ENCODE peak calls at places on chromosomes 3 and 15, in ten cellular contexts. B, D, L, E, Z, F, H, Y, U and Q are unnamed samples.

GRCh38 chr15:25830844-25831443 is 32.2 kb downstream of the ATP10A start:
- DNase-seq in D (no peak), H (peak), B (no peak), U (no peak), F (peak), Z (no peak), L (peak), E (no peak), Y (no peak), Q (no peak)

GRCh38 chr3:126266291-126266840 is 86.0 kb upstream of the ALDH1L1 start:
- DNase-seq in H (no peak), E (no peak), Y (peak), D (no peak), Z (peak), B (peak), F (peak), U (no peak), L (peak), Q (peak)

GRCh38 chr15:67836477-67836876 is 3.4 kb downstream of the RNU6-1 start:
- DNase-seq in Z (no peak), E (peak), F (peak), D (no peak), H (peak), Y (peak), U (no peak), B (no peak), L (peak), Q (no peak)

GRCh38 chr3:28917895-28918294 is 363.0 kb upstream of the RBMS3 start:
- DNase-seq in L (no peak), F (no peak), H (no peak), B (no peak), U (no peak), E (no peak), Z (no peak), Y (no peak), D (no peak), Q (no peak)

GRCh38 chr15:93072011-93072410 is 17.0 kb downstream of the RGMA start:
- DNase-seq in F (no peak), U (no peak), B (no peak), D (no peak), H (peak), Y (peak), L (peak), Z (no peak), E (no peak), Q (no peak)

GRCh38 chr3:61926913-61927312 is 365.5 kb downstream of the PTPRG start:
- DNase-seq in U (no peak), F (no peak), D (no peak), L (peak), E (no peak), Z (no peak), Y (no peak), B (no peak), H (peak), Q (no peak)

GRCh38 chr15:66123799-66124198 is 129.8 kb downstream of the MEGF11 start:
- DNase-seq in H (no peak), E (no peak), B (no peak), D (no peak), U (no peak), Y (no peak), L (no peak), F (no peak), Z (no peak), Q (no peak)

GRCh38 chr3:126149960-126150515 is 30.3 kb downstream of the ALDH1L1 start:
- DNase-seq in L (no peak), B (peak), E (no peak), H (no peak), Z (no peak), Y (no peak), U (no peak), D (no peak), F (no peak), Q (peak)

GRCh38 chr3:72836923-72837322 is 11.3 kb downstream of the SHQ1 start:
- DNase-seq in H (peak), Z (peak), F (peak), E (peak), L (no peak), D (no peak), U (no peak), B (peak), Y (no peak), Q (no peak)

GRCh38 chr15:20272422-20273184 is 269.0 kb downstream of the GOLGA6L6 start:
- DNase-seq in B (no peak), L (no peak), Y (no peak), U (no peak), F (no peak), E (no peak), Z (peak), H (no peak), D (no peak), Q (peak)

GRCh38 chr3:114452176-114452744 is 158.4 kb downstream of the TIGIT start:
- DNase-seq in H (peak), F (no peak), B (no peak), Y (peak), U (no peak), D (no peak), L (peak), E (no peak), Z (no peak), Q (no peak)

GRCh38 chr3:48015451-48016182 is 599 bp downstream of the MAP4 start:
- DNase-seq in B (no peak), Y (no peak), Z (no peak), F (no peak), E (no peak), L (peak), D (no peak), H (peak), U (no peak), Q (no peak)

GRCh38 chr3:248841-249520 is 52.4 kb downstream of the CHL1 start:
- DNase-seq in F (no peak), D (no peak), Y (no peak), H (no peak), L (peak), E (no peak), Z (no peak), U (no peak), B (no peak), Q (no peak)

GRCh38 chr15:89416339-89417183 is 79.8 kb downstream of the RHCG start:
- DNase-seq in B (peak), Z (no peak), D (peak), F (peak), U (peak), Y (peak), H (peak), E (peak), L (peak), Q (peak)

GRCh38 chr15:74227968-74228722 is 8.0 kb upstream of the CCDC33 start:
- DNase-seq in Y (peak), H (peak), B (peak), Z (no peak), F (no peak), U (no peak), L (peak), E (no peak), D (no peak), Q (no peak)

GRCh38 chr15:80997692-80998091 is 3.0 kb upstream of the TLNRD1 start:
- DNase-seq in D (no peak), F (no peak), B (no peak), Y (no peak), L (no peak), E (no peak), Z (no peak), U (no peak), H (no peak), Q (no peak)

GRCh38 chr15:33113666-33114483 is 80.6 kb downstream of the FMN1 start:
- DNase-seq in D (no peak), H (no peak), Y (no peak), B (no peak), U (no peak), L (no peak), F (no peak), E (no peak), Z (no peak), Q (no peak)

GRCh38 chr3:30227571-30228301 is 378.7 kb upstream of the TGFBR2 start:
- DNase-seq in U (peak), L (peak), Z (no peak), H (peak), B (peak), E (no peak), Y (no peak), F (no peak), D (peak), Q (no peak)

GRCh38 chr3:78861156-78861555 is 906.6 kb downstream of the ROBO1 start:
- DNase-seq in Z (no peak), Y (no peak), E (no peak), D (no peak), F (no peak), B (no peak), U (no peak), L (no peak), H (no peak), Q (no peak)

GRCh38 chr3:142888099-142888483 is 792 bp downstream of the PCOLCE2 start:
- DNase-seq in Y (peak), H (peak), Z (peak), E (no peak), D (peak), F (peak), L (peak), B (peak), U (peak), Q (no peak)

GRCh38 chr3:15982667-15983145 is 184.9 kb upstream of the ANKRD28 start:
- DNase-seq in B (peak), Z (no peak), L (peak), D (peak), E (no peak), F (peak), Y (no peak), U (peak), H (peak), Q (peak)

GRCh38 chr3:48492461-48493202 is 11.3 kb downstream of the SHISA5 start:
- DNase-seq in E (no peak), F (no peak), B (no peak), Z (no peak), Y (no peak), H (no peak), D (no peak), U (no peak), L (no peak), Q (no peak)

GRCh38 chr3:152384412-152384811 is 115.7 kb downstream of the MBNL1 start:
- DNase-seq in D (no peak), H (no peak), E (no peak), U (no peak), Z (no peak), B (no peak), L (no peak), Y (no peak), F (no peak), Q (no peak)

GRCh38 chr15:48086582-48086981 is 34.2 kb upstream of the SLC24A5 start:
- DNase-seq in B (no peak), Z (no peak), Y (no peak), H (peak), E (no peak), L (peak), U (no peak), F (no peak), D (no peak), Q (peak)

GRCh38 chr3:56303508-56303907 is 164.8 kb downstream of the ERC2 start:
- DNase-seq in E (no peak), Y (peak), D (peak), Z (no peak), L (peak), B (peak), H (peak), U (no peak), F (no peak), Q (peak)

GRCh38 chr3:110568246-110568645 is 503.4 kb upstream of the NECTIN3 start:
- DNase-seq in D (peak), B (no peak), F (no peak), Z (no peak), Y (no peak), U (peak), H (peak), E (no peak), L (peak), Q (no peak)

GRCh38 chr3:71309886-71310285 is 273.6 kb downstream of the FOXP1 start:
- DNase-seq in D (no peak), B (no peak), L (no peak), U (no peak), E (no peak), F (no peak), H (peak), Y (no peak), Z (no peak), Q (no peak)

GRCh38 chr15:89333011-89333860 is 1.4 kb downstream of the POLG start:
- DNase-seq in B (no peak), L (no peak), D (no peak), Z (peak), F (no peak), Y (no peak), H (no peak), E (no peak), U (no peak), Q (no peak)

GRCh38 chr3:152402698-152403456 is 134.1 kb downstream of the MBNL1 start:
- DNase-seq in F (no peak), H (no peak), Y (no peak), D (no peak), U (no peak), L (no peak), E (no peak), B (no peak), Z (no peak), Q (no peak)

GRCh38 chr3:25837038-25837437 is 47.1 kb downstream of the OXSM start:
- DNase-seq in H (no peak), F (no peak), D (no peak), U (no peak), B (no peak), Z (no peak), E (no peak), L (no peak), Y (no peak), Q (no peak)
- H3K4me3 ChIP-seq in H (no peak), F (no peak), D (no peak), U (no peak), B (no peak), Z (no peak), E (no peak), L (no peak), Y (no peak), Q (no peak)

DNA sequence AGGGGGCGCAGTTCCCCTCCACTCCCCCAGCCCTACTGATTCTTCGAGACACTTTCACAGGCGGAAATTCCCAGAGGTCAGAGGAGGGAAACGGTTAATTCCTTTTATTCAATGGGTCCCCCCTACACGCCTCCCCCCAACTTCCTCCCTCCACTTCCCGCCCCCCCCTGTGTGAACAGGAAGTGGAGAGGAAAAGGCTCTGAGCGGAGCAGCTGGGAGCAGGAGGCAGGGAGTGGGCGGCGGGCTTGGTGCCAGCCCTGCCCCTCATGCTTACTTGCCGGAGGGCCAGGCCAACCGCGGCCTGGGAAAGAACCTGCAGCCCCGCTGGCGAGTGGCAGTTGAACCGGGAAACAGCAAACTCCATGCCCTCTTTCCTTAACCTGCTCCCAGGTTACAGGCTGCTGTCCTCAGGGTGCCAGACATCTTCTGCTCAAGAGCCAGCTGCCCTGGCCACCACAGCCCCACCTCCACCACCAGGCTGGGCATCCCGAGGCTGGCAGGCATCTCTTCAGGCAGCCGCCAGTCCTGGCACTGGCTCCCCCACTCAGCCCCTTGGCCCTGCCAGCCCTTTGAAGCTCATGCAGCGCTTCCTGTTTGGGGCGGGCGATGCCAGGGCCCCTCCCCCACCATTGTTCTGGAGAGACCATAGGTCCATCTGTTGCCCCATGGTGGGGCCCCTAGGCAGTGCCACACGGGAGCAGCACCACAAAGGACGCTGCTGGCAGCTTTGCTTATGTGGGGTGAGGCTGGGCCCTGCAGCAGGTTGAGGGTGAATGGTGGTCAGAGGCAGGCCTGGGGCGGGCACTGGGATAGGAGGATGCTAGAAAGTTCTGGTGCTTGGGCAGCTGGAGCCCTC is 12.9 kb downstream of the VPS18 start:
- DNase-seq in B (peak), L (no peak), Y (peak), F (no peak), E (peak), U (no peak), H (no peak), Z (peak), D (no peak), Q (peak)
- H3K4me3 ChIP-seq in B (peak), L (peak), Y (peak), F (peak), E (peak), U (peak), H (peak), Z (peak), D (peak), Q (peak)

GRCh38 chr15:71489570-71489969 is 320.8 kb upstream of the NR2E3 start:
- DNase-seq in Y (no peak), E (no peak), D (no peak), Z (no peak), F (no peak), U (no peak), B (no peak), H (no peak), L (no peak), Q (no peak)
- H3K4me3 ChIP-seq in Y (no peak), E (no peak), D (no peak), Z (no peak), F (no peak), U (no peak), B (no peak), H (no peak), L (no peak), Q (no peak)

DNA sequence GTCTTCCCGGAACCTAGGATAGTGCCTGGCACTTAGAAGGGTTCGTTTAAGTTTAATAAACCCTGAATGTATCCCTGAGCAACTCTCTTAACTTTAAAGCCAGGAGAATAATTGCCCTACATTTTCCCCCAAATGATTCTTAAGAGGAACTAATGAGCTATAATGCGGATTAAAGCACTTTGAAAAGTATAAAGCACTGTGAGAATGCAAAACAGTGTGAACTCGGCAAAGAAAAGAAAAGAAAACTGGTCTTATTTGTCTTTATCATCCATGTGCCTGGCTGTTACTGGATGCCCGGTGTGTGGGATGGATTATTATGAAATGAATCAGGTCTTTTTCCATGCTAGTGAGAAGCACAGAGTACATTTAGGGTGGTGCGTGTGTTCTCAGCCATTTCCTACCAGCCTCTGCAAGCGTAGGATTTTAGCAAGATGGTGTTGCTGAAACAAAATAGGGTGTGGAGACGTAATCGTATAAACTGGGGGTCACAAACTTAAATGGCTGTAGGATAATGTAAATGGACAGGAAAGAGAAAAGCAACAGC is 977 bp downstream of the KBTBD12 start:
- DNase-seq in B (no peak), F (no peak), L (no peak), D (no peak), Y (no peak), H (no peak), U (no peak), E (no peak), Z (no peak), Q (no peak)
- H3K4me3 ChIP-seq in B (peak), F (peak), L (no peak), D (no peak), Y (no peak), H (no peak), U (no peak), E (no peak), Z (peak), Q (no peak)

GRCh38 chr15:23690450-23690852 is 3.3 kb upstream of the NDN start:
- DNase-seq in H (peak), D (no peak), Y (no peak), Z (peak), B (peak), L (peak), E (peak), F (peak), U (no peak), Q (no peak)

GRCh38 chr15:23686466-23687142 is 501 bp downstream of the NDN start:
- DNase-seq in L (peak), Y (no peak), U (no peak), H (peak), D (no peak), Z (no peak), E (no peak), F (no peak), B (no peak), Q (peak)

GRCh38 chr15:23690015-23690414 is 2.9 kb upstream of the NDN start:
- DNase-seq in E (no peak), L (no peak), Y (no peak), H (no peak), U (no peak), Z (no peak), F (no peak), B (no peak), D (no peak), Q (no peak)

DNA sequence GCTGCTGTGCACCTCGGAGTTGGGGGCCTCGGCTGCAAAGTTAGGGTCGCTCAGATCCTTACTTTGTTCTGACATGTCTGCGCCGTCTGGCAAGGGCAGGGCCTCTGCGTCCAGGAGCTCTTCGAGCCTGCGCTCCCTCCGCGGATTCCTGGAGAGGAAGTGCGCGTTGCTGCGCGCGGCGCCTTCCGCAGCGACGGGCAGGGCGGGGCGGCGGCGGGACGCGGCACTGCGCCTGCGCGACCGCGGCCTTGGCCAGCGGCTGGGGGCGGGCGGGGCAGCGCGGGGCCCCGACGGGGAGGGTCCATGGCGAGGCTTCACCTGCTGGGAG is at the start of gene NDN:
- DNase-seq in B (peak), Y (no peak), E (peak), L (peak), Z (peak), H (peak), D (no peak), U (no peak), F (peak), Q (peak)
- H3K4me3 ChIP-seq in B (peak), Y (no peak), E (peak), L (peak), Z (peak), H (peak), D (no peak), U (no peak), F (peak), Q (peak)

DNA sequence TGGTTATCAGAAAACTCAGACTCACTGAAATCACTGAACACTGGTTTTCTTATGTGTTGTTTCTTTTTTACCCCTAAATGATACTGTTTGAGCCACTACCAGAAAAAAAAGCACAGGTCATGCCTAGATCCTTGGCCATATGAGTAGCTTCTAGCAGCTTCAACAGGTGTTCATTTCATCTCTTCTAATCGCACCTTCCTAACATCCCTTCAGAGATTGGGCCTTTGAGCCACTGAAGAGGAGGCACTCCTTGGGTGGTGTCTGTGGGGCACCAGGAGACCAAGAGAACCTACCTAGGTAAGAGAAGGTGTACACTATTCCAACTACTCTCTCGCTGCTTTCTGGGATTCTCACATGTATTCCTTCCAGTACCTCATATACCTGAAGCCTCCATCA is 2.5 kb downstream of the HEG1 start:
- DNase-seq in Y (no peak), L (no peak), E (no peak), B (no peak), H (no peak), Z (no peak), F (no peak), D (no peak), U (no peak), Q (no peak)
- H3K4me3 ChIP-seq in Y (no peak), L (peak), E (no peak), B (peak), H (peak), Z (peak), F (peak), D (no peak), U (no peak), Q (peak)

DNA sequence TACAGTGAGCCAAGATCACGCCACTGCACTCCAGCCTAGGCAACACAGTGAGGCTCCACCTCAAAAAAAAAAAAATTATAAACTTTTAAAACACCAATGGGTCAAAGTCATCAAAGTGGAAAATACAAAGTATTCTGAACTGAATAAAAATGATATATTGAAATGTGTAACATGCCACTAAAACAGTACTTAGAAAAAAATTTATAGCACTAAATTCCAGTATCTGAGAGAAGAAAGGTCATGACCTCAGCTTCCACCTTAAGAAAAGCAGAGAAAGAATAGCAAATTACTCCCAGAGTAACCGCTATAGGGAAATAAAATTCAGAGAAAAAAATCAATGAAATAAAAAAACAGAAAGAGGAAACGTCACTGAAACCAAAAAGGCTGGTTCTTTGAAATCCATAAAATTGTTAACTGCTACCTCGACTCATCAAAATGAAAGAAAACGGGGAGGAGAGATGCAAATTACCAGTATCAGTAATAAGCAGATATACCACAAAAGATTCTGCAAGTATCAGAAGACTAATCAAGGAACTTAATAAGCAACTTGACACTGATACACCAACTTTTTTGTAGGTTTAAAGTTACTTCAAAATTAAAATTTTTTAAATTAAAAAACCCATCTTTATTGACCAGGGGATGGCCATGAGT is 20.8 kb downstream of the ATP13A3 start:
- DNase-seq in E (no peak), Z (no peak), L (no peak), H (no peak), Y (no peak), U (no peak), F (no peak), D (no peak), B (no peak), Q (no peak)
- H3K4me3 ChIP-seq in E (no peak), Z (no peak), L (no peak), H (no peak), Y (no peak), U (no peak), F (no peak), D (no peak), B (no peak), Q (no peak)